ENCODE peak calls at places on chromosomes 16 and 17, in six cellular contexts. W, X, D, Q, L and S are unnamed samples.

GRCh38 chr17:36602924-36603384 is 1.6 kb downstream of the MRM1 start:
- DNase-seq in W (peak), L (peak), Q (peak), D (peak), X (peak), S (peak)

GRCh38 chr17:76318586-76318985 is 10.5 kb upstream of the QRICH2 start:
- DNase-seq in W (no peak), X (no peak), L (no peak), D (no peak), Q (no peak), S (no peak)

GRCh38 chr16:60077791-60078280 is 1343.7 kb upstream of the GOT2 start:
- DNase-seq in W (no peak), Q (no peak), X (no peak), L (no peak), D (no peak), S (no peak)

GRCh38 chr17:63446218-63446980 is at the start of gene CYB561:
- DNase-seq in Q (peak), W (peak), L (peak), D (peak), X (peak), S (peak)

GRCh38 chr16:35492225-35492624 is 2032.8 kb downstream of the TP53TG3F start:
- DNase-seq in X (no peak), W (no peak), Q (peak), D (no peak), L (no peak), S (no peak)

GRCh38 chr17:32341141-32341856 is 674 bp downstream of the C17orf75 start:
- DNase-seq in X (no peak), L (peak), W (no peak), Q (peak), D (peak), S (no peak)

GRCh38 chr17:58335061-58335731 is 6.6 kb upstream of the TSPOAP1 start:
- DNase-seq in W (no peak), D (no peak), Q (no peak), X (no peak), L (no peak), S (peak)

GRCh38 chr16:51880776-51881175 is 666.2 kb downstream of the TOX3 start:
- DNase-seq in W (no peak), Q (no peak), L (peak), D (no peak), X (peak), S (no peak)

GRCh38 chr16:31112711-31113419 is 4.6 kb upstream of the KAT8 start:
- DNase-seq in L (no peak), W (no peak), X (no peak), Q (no peak), D (no peak), S (no peak)

GRCh38 chr17:73293480-73293911 is 18.3 kb downstream of the CDC42EP4 start:
- DNase-seq in W (peak), X (peak), Q (peak), D (no peak), L (peak), S (no peak)

GRCh38 chr16:83315271-83315670 is 492.5 kb upstream of the HSBP1 start:
- DNase-seq in W (no peak), Q (no peak), D (no peak), X (no peak), L (peak), S (no peak)

GRCh38 chr17:2370211-2370589 is 30.7 kb downstream of the MNT start:
- DNase-seq in Q (no peak), L (no peak), X (no peak), W (no peak), D (no peak), S (no peak)

GRCh38 chr17:61837175-61838051 is 25.9 kb downstream of the BRIP1 start:
- DNase-seq in W (peak), D (peak), Q (peak), L (peak), X (peak), S (peak)

GRCh38 chr17:29591737-29592624 is 951 bp upstream of the ANKRD13B start:
- DNase-seq in X (peak), D (peak), W (peak), Q (peak), L (peak), S (peak)

GRCh38 chr17:33522623-33523022 is 229.5 kb upstream of the ASIC2 start:
- DNase-seq in W (no peak), X (no peak), L (no peak), D (no peak), Q (no peak), S (no peak)

GRCh38 chr16:84144859-84145639 is at the start of the genes DNAAF1 and HSDL1:
- DNase-seq in Q (peak), D (peak), W (peak), X (peak), L (peak), S (peak)

GRCh38 chr17:12402963-12403622 is 262.6 kb upstream of the MYOCD start:
- DNase-seq in Q (no peak), X (peak), L (peak), D (no peak), W (no peak), S (no peak)

GRCh38 chr17:82098939-82099765 is 1.1 kb upstream of the FASN start:
- DNase-seq in L (no peak), D (no peak), W (no peak), Q (no peak), X (no peak), S (no peak)

GRCh38 chr16:9042533-9042932 is 48.9 kb upstream of the HAPSTR1 start:
- DNase-seq in Q (no peak), L (no peak), W (no peak), X (no peak), D (no peak), S (no peak)

GRCh38 chr16:57265850-57266530 is 18.5 kb downstream of the PLLP start:
- DNase-seq in Q (peak), X (peak), L (peak), D (no peak), W (peak), S (no peak)

GRCh38 chr17:75679706-75680201 is 12.6 kb downstream of the SAP30BP start:
- DNase-seq in L (no peak), X (peak), W (no peak), D (no peak), Q (peak), S (no peak)

GRCh38 chr17:73278465-73279453 is 17.1 kb upstream of the CPSF4L start:
- DNase-seq in L (no peak), X (peak), W (peak), Q (peak), D (no peak), S (no peak)

GRCh38 chr16:77273-77806 is 685 bp upstream of the MPG start:
- DNase-seq in D (no peak), X (peak), L (peak), Q (peak), W (peak), S (no peak)

GRCh38 chr17:7881655-7882054 is 6.9 kb upstream of the CHD3 start:
- DNase-seq in W (no peak), D (no peak), Q (no peak), L (no peak), X (no peak), S (no peak)

GRCh38 chr17:72421128-72422092 is 300.6 kb downstream of the SOX9 start:
- DNase-seq in X (peak), W (no peak), Q (peak), D (no peak), L (peak), S (no peak)

GRCh38 chr16:79690159-79690558 is 89.6 kb upstream of the MAF start:
- DNase-seq in W (no peak), L (peak), D (no peak), X (no peak), Q (no peak), S (no peak)

GRCh38 chr17:58991718-58992331 is 114.9 kb downstream of the TRIM37 start:
- DNase-seq in X (peak), Q (no peak), W (no peak), L (no peak), D (no peak), S (no peak)

GRCh38 chr17:35519442-35519841 is 18.0 kb downstream of the SLFN12L start:
- DNase-seq in L (no peak), X (no peak), Q (no peak), D (no peak), W (no peak), S (no peak)

GRCh38 chr17:31580331-31581021 is 189.0 kb downstream of the RAB11FIP4 start:
- DNase-seq in D (no peak), W (no peak), Q (no peak), L (peak), X (peak), S (no peak)

GRCh38 chr17:47315451-47316266 is 8.1 kb upstream of the EFCAB13 start:
- DNase-seq in Q (no peak), X (peak), W (no peak), L (peak), D (peak), S (no peak)

GRCh38 chr17:72427761-72428109 is 306.9 kb downstream of the SOX9 start:
- DNase-seq in D (no peak), X (no peak), Q (no peak), L (no peak), W (no peak), S (no peak)

GRCh38 chr16:4936181-4936990 is 562 bp downstream of the PPL start:
- DNase-seq in D (no peak), L (no peak), Q (peak), W (peak), X (no peak), S (no peak)

GRCh38 chr16:62720651-62721050 is 684.4 kb upstream of the CDH8 start:
- DNase-seq in D (no peak), W (no peak), X (no peak), Q (no peak), L (no peak), S (no peak)

GRCh38 chr17:15232517-15232915 is 32.6 kb downstream of the PMP22 start:
- DNase-seq in X (no peak), W (no peak), Q (no peak), D (no peak), L (peak), S (no peak)

GRCh38 chr17:8345951-8346665 is 6.5 kb downstream of the ODF4 start:
- DNase-seq in Q (no peak), X (no peak), W (no peak), D (no peak), L (no peak), S (no peak)

GRCh38 chr17:8696951-8697745 is 47.5 kb downstream of the CCDC42 start:
- DNase-seq in X (peak), Q (no peak), D (no peak), L (peak), W (peak), S (no peak)

GRCh38 chr17:80122026-80122575 is 20.7 kb downstream of the GAA start:
- DNase-seq in Q (no peak), W (no peak), L (no peak), X (no peak), D (no peak), S (no peak)

GRCh38 chr16:78665373-78665772 is 565.9 kb downstream of the WWOX start:
- DNase-seq in D (no peak), L (peak), W (no peak), X (peak), Q (no peak), S (no peak)

GRCh38 chr17:57518587-57519118 is 226.4 kb downstream of the CCDC182 start:
- DNase-seq in W (peak), Q (no peak), L (no peak), D (no peak), X (no peak), S (no peak)

GRCh38 chr16:72427001-72427785 is 255.2 kb upstream of the PMFBP1 start:
- DNase-seq in D (no peak), W (no peak), L (no peak), X (no peak), Q (no peak), S (no peak)

DNA sequence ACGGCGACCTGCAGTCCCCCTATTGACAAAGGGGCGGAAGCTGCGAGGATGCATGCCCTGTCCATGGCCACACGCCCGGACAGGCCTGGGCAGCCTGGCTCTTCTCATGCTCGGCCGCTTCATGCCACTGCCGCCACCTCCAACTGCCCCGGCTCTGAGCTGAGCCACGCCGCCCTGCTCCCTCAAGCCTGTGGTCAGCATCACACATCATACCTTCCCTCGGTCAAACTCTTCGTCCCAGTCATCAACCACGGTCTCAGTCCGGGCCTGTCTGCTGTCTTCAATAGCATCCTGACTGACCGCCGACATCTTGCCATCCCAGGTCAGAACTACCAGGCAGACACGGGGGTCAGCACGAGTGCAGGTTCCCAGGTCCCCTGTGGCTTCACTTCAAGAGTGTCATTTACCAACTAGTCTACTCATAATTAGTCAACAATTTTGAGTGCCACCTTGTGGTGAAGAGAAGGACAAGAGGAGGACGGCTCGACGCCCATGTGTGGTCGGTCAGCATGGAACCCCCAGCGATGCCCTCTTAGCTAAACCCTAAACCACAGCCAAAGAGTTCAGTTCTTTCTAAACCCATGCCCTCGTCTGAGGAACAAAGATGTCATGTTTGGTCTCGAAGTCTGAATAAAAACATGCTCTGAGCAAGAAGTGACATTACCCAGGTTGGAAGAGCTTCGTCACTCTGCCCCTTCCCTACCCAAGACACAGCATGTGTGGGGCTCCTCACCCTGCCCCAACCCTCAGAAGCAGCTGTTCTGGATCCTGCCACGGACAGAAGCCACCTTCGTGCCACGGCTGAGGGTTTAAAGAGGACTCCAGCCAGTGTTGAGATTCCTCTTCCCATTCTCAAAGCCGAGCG is 16.9 kb upstream of the CYTH1 start:
- DNase-seq in W (no peak), X (peak), L (peak), D (no peak), Q (no peak), S (no peak)
- TF ChIP-seq CTCF in W (no peak), X (peak), L (peak), D (peak), Q (peak), S (peak)

GRCh38 chr16:53220585-53220984 is 165.8 kb downstream of the CHD9 start:
- DNase-seq in Q (no peak), X (peak), W (no peak), L (peak), D (peak), S (no peak)
- TF ChIP-seq CTCF in Q (no peak), X (peak), W (no peak), L (peak), D (peak), S (peak)

DNA sequence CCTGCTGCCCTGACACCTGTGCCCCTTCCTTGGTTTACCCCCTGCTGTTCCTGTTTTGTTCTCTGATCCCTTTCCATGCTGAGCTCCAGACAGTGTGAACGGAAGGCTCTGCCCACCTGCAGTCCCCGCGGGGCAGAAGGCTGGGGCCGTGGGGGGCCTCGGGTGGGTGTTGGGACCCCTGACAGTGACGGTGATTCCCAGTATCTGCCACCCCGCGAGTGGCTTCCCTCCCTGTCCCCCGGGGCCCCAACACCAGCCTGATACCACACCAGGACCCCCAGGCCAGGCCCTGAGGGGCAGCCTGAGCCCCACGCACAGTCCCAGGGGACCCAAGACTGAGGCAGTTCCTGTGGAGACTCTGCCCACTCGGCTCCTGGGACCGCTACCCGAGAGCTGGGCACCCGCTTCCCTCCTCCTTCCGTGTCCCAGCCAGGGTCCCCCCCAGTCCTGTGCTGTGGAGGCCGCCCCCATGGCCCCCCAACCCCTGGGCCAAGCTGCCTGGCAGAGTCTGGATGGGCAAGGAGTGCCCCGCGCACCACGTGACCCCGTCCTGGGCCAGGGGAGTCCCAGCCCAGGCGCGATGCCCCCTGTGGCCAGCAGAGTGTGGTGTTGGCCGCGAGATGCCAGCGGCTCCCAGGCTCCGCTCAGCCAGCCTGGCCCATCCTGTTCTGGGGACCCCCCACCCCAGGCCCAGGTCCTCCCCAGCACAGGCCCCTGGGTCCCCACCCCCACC is 10.0 kb upstream of the C1QTNF8 start:
- DNase-seq in Q (peak), L (peak), X (peak), W (peak), D (no peak), S (no peak)
- TF ChIP-seq CTCF in Q (peak), L (peak), X (peak), W (peak), D (no peak), S (no peak)

GRCh38 chr16:20944861-20945390 is 44.4 kb downstream of the LYRM1 start:
- DNase-seq in Q (no peak), D (no peak), L (peak), W (no peak), X (no peak), S (no peak)
- TF ChIP-seq CTCF in Q (no peak), D (no peak), L (no peak), W (no peak), X (no peak), S (no peak)